ENCODE peak calls at places on chromosome 2, in seven cellular contexts. D is pulmonary artery endothelial cell, Q is NCI-H187 treated with DMSO at 0.1 percent for 48 hours, E is fibroblast of mammary gland, S is HFFc6, P is SK-MEL-5, U is activated T-cell treated with anti-CD3 and anti-CD28 coated beads for 1 hour. N is an unnamed sample.

GRCh38 chr2:19540739-19541503 is 182.5 kb upstream of the OSR1 start:
- DNase-seq in D (no peak), Q (no peak), E (peak), S (peak), P (peak), U (no peak), N (peak)

GRCh38 chr2:128549094-128549493 is 230.4 kb upstream of the HS6ST1 start:
- DNase-seq in D (no peak), Q (no peak), E (peak), S (no peak), P (no peak), U (no peak), N (no peak)

GRCh38 chr2:236748801-236749200 is 179.2 kb downstream of the ACKR3 start:
- DNase-seq in D (no peak), Q (no peak), E (no peak), S (no peak), P (no peak), U (no peak), N (no peak)

GRCh38 chr2:63692002-63692606 is 103.3 kb downstream of the MDH1 start:
- DNase-seq in D (peak), Q (peak), E (peak), S (peak), P (peak), U (no peak), N (peak)

GRCh38 chr2:17058772-17059402 is 393.3 kb upstream of the CYRIA start:
- DNase-seq in D (no peak), Q (no peak), E (no peak), S (no peak), P (no peak), U (no peak), N (no peak)

GRCh38 chr2:161096336-161096735 is 63.9 kb upstream of the TANK start:
- DNase-seq in D (peak), Q (no peak), E (peak), S (no peak), P (peak), U (no peak), N (no peak)

GRCh38 chr2:170525566-170525900 is 189.6 kb upstream of the SP5 start:
- DNase-seq in D (peak), Q (no peak), E (peak), S (peak), P (peak), U (no peak), N (peak)

GRCh38 chr2:54632733-54633692 is 90.4 kb upstream of the EML6 start:
- DNase-seq in D (peak), Q (no peak), E (peak), S (no peak), P (no peak), U (no peak), N (peak)

GRCh38 chr2:78535395-78535794 is 490.1 kb upstream of the REG3G start:
- DNase-seq in D (no peak), Q (no peak), E (no peak), S (no peak), P (no peak), U (no peak), N (no peak)

GRCh38 chr2:238966274-238966937 is 118.5 kb downstream of the TWIST2 start:
- DNase-seq in D (no peak), Q (no peak), E (no peak), S (no peak), P (no peak), U (no peak), N (no peak)

N was measured in kidney glomerular epithelial cell.